ENCODE peak calls at places on chromosomes 6 and 20, in six cellular contexts. J is IMR-90, X is A549, K is K562, Z is GM12878, S is HepG2. C is an unnamed sample.

GRCh38 chr6:170102582-170103481 is 188.0 kb downstream of the DLL1 start:
- DNase-seq in J (no peak), X (no peak), K (no peak), Z (no peak), S (no peak), C (no peak)

GRCh38 chr6:52389626-52390360 is 27.8 kb downstream of the PAQR8 start:
- DNase-seq in J (peak; percentile 50), X (peak; percentile 2), K (peak; percentile 59), Z (peak; percentile 87), S (peak; percentile 94), C (no peak)

GRCh38 chr6:154435400-154435945 is 75.0 kb downstream of the CNKSR3 start:
- DNase-seq in J (no peak), X (no peak), K (no peak), Z (no peak), S (no peak), C (no peak)

GRCh38 chr6:20952605-20953004 is 418.3 kb downstream of the CDKAL1 start:
- DNase-seq in J (peak; percentile 83), X (no peak), K (peak; percentile 4), Z (no peak), S (peak; percentile 29), C (no peak)

GRCh38 chr6:167998206-167998605 is 735 bp downstream of the KIF25 start:
- DNase-seq in J (no peak), X (no peak), K (no peak), Z (no peak), S (no peak), C (no peak)

GRCh38 chr6:43972179-43972914 is 154.9 kb downstream of the MRPL14 start:
- DNase-seq in J (no peak), X (no peak), K (peak; percentile 65), Z (no peak), S (no peak), C (no peak)

GRCh38 chr20:33062105-33062629 is 8.5 kb downstream of the BPIFB3 start:
- DNase-seq in J (no peak), X (no peak), K (no peak), Z (no peak), S (no peak), C (no peak)

GRCh38 chr6:47292944-47293343 is 16.8 kb downstream of the TNFRSF21 start:
- DNase-seq in J (peak; percentile 35), X (no peak), K (no peak), Z (no peak), S (peak; percentile 24), C (no peak)

GRCh38 chr6:157126183-157127098 is 196.9 kb downstream of the TMEM242 start:
- DNase-seq in J (no peak), X (no peak), K (no peak), Z (no peak), S (no peak), C (no peak)

GRCh38 chr6:7153807-7154206 is 46.0 kb downstream of the RREB1 start:
- DNase-seq in J (no peak), X (no peak), K (peak; percentile 42), Z (no peak), S (no peak), C (no peak)

GRCh38 chr6:10414766-10415592 is at the start of gene TFAP2A:
- DNase-seq in J (peak; percentile 56), X (peak; percentile 80), K (peak; percentile 48), Z (no peak), S (no peak), C (no peak)

GRCh38 chr20:50251992-50252491 is 61.4 kb downstream of the CEBPB start:
- DNase-seq in J (peak; percentile 87), X (no peak), K (no peak), Z (no peak), S (no peak), C (no peak)

GRCh38 chr20:34364013-34364382 is 925 bp downstream of the ITCH start:
- DNase-seq in J (peak; percentile 34), X (peak; percentile 48), K (peak; percentile 56), Z (no peak), S (no peak), C (no peak)

GRCh38 chr6:46234156-46234556 is 63.4 kb upstream of the ENPP5 start:
- DNase-seq in J (no peak), X (no peak), K (no peak), Z (no peak), S (no peak), C (no peak)

GRCh38 chr20:49132995-49133451 is 55.1 kb downstream of the STAU1 start:
- DNase-seq in J (peak; percentile 79), X (peak; percentile 73), K (peak; percentile 66), Z (peak; percentile 28), S (peak; percentile 83), C (peak; percentile 55)

GRCh38 chr20:18190466-18191233 is 53.0 kb downstream of the KAT14 start:
- DNase-seq in J (no peak), X (no peak), K (no peak), Z (no peak), S (no peak), C (no peak)

GRCh38 chr6:117477988-117478852 is 4.3 kb upstream of the DCBLD1 start:
- DNase-seq in J (no peak), X (peak; percentile 43), K (peak; percentile 70), Z (no peak), S (peak; percentile 97), C (no peak)

GRCh38 chr6:91132461-91132860 is 545.6 kb upstream of the MAP3K7 start:
- DNase-seq in J (no peak), X (no peak), K (no peak), Z (no peak), S (no peak), C (no peak)

GRCh38 chr6:88653936-88654335 is 309.5 kb downstream of the RNGTT start:
- DNase-seq in J (peak; percentile 9), X (no peak), K (no peak), Z (no peak), S (no peak), C (no peak)

GRCh38 chr6:145814501-145815350 is at the start of gene FBXO30:
- DNase-seq in J (peak; percentile 80), X (peak; percentile 85), K (peak; percentile 96), Z (peak; percentile 64), S (peak; percentile 84), C (peak; percentile 95)

GRCh38 chr6:145813285-145814034 is 1.1 kb downstream of the FBXO30 start:
- DNase-seq in J (peak; percentile 84), X (peak; percentile 36), K (peak; percentile 72), Z (no peak), S (peak; percentile 23), C (peak; percentile 8)

GRCh38 chr6:145815351-145815772 is 767 bp upstream of the FBXO30 start:
- DNase-seq in J (peak; percentile 8), X (no peak), K (peak; percentile 52), Z (no peak), S (no peak), C (peak; percentile 42)

GRCh38 chr6:145815875-145816274 is 1.3 kb upstream of the FBXO30 start:
- DNase-seq in J (peak; percentile 40), X (no peak), K (peak; percentile 34), Z (no peak), S (no peak), C (no peak)

GRCh38 chr6:145814035-145814500 is 527 bp downstream of the FBXO30 start:
- DNase-seq in J (no peak), X (peak; percentile 61), K (peak; percentile 75), Z (peak; percentile 20), S (peak; percentile 54), C (peak; percentile 25)
- TF ChIP-seq BHLHE40 in J (no peak), X (no peak), K (peak; percentile 27), Z (no peak), S (peak; percentile 5), C (no peak)

GRCh38 chr20:62584671-62585512 is 57.4 kb upstream of the SLCO4A1 start:
- DNase-seq in J (no peak), X (no peak), K (no peak), Z (no peak), S (no peak), C (no peak)

GRCh38 chr20:62583424-62583920 is 58.8 kb upstream of the SLCO4A1 start:
- DNase-seq in J (no peak), X (peak; percentile 47), K (peak; percentile 18), Z (no peak), S (no peak), C (no peak)

GRCh38 chr20:62586799-62587198 is 55.5 kb upstream of the SLCO4A1 start:
- DNase-seq in J (no peak), X (no peak), K (no peak), Z (no peak), S (no peak), C (no peak)

GRCh38 chr20:62587757-62588402 is 54.4 kb upstream of the SLCO4A1 start:
- DNase-seq in J (no peak), X (no peak), K (peak; percentile 27), Z (no peak), S (no peak), C (no peak)

DNA sequence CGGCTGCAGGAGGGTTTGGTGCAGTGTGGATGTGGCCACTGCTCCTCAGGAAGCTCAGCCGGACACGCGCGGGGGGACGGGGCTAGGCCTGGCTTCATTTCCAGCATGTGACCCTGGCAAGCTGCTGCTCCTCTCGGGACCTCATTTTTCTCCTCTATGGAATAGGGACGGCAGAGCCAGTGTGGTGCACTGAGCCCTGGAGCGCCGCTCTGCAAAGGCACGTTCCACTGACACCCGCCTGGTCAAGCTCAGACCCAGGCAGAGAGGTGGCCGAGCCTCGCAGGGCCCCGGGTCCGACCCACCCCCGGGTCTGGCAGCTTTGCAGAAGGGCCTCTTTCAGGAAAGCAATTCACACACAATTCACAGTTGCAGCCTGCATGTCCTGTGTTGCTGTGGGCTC is 56.7 kb upstream of the SLCO4A1 start:
- DNase-seq in J (no peak), X (no peak), K (no peak), Z (no peak), S (no peak), C (no peak)
- TF ChIP-seq BHLHE40 in J (no peak), X (no peak), K (no peak), Z (no peak), S (no peak), C (no peak)

GRCh38 chr20:62364911-62365736 is 2.0 kb downstream of the LAMA5 start:
- DNase-seq in J (no peak), X (peak; percentile 56), K (no peak), Z (no peak), S (no peak), C (no peak)
- TF ChIP-seq BHLHE40 in J (no peak), X (no peak), K (no peak), Z (no peak), S (no peak), C (no peak)

GRCh38 chr6:106770663-106771062 is 141.3 kb downstream of the QRSL1 start:
- DNase-seq in J (no peak), X (no peak), K (no peak), Z (no peak), S (no peak), C (no peak)

GRCh38 chr6:106773956-106774629 is 144.7 kb downstream of the QRSL1 start:
- DNase-seq in J (no peak), X (no peak), K (no peak), Z (no peak), S (no peak), C (no peak)

GRCh38 chr6:106771822-106772221 is 142.4 kb downstream of the QRSL1 start:
- DNase-seq in J (no peak), X (no peak), K (no peak), Z (no peak), S (no peak), C (no peak)

GRCh38 chr6:106772270-106773142 is 143.1 kb downstream of the QRSL1 start:
- DNase-seq in J (no peak), X (no peak), K (no peak), Z (no peak), S (no peak), C (no peak)

DNA sequence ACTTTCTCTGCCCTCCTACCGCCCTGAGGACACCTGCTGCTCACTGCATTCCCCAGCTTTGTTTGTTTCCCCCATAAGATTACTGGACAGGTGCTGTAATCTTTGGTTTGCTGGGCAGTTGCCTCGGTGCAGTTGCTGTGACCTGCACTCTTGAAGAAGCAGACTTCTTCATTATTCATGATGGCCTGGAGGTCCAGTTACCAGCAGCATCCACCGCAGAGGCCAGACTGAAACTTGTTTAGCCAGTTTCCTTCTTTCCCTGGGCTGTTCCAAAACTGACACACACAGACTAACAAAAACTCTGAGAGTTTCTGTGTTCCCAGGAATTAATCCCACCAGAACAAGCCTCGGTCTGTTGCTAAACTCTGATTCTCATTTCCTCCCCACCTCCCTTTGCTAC is 144.1 kb downstream of the QRSL1 start:
- DNase-seq in J (no peak), X (no peak), K (no peak), Z (no peak), S (no peak), C (no peak)
- TF ChIP-seq BHLHE40 in J (no peak), X (no peak), K (no peak), Z (no peak), S (no peak), C (no peak)

C was measured in HEK293T.